ENCODE peak calls at places on chromosomes 13 and 19, in eight cellular contexts. One of them, this sample, is unnamed. For H3K4me1 and H3K36me3, the result is how much of the 10 kb centered on the place peaks cover.

GRCh38 chr13:76778906-76779305 is 107.3 kb downstream of the KCTD12 start:
- DNase-seq in tibial nerve: no peak
- DNase-seq in body of pancreas: no peak
- DNase-seq in tibial artery: no peak
- DNase-seq in NT2/D1: no peak
- DNase-seq in right atrium auricular region: no peak
- DNase-seq in CD8-positive, alpha-beta memory T cell: no peak
- DNase-seq in stomach: no peak
- DNase-seq in this sample: no peak

GRCh38 chr19:33740811-33741396 is 55.8 kb upstream of the KCTD15 start:
- DNase-seq in tibial nerve: no peak
- DNase-seq in body of pancreas: peak
- DNase-seq in tibial artery: no peak
- DNase-seq in NT2/D1: peak
- DNase-seq in right atrium auricular region: no peak
- DNase-seq in CD8-positive, alpha-beta memory T cell: no peak
- DNase-seq in stomach: no peak
- DNase-seq in this sample: peak

GRCh38 chr19:40035996-40036395 is 20.0 kb downstream of the ZNF780B start:
- DNase-seq in tibial nerve: no peak
- DNase-seq in body of pancreas: no peak
- DNase-seq in tibial artery: no peak
- DNase-seq in NT2/D1: no peak
- DNase-seq in right atrium auricular region: no peak
- DNase-seq in CD8-positive, alpha-beta memory T cell: no peak
- DNase-seq in stomach: no peak
- DNase-seq in this sample: no peak

GRCh38 chr13:46866150-46866549 is 30.7 kb downstream of the HTR2A start:
- DNase-seq in tibial nerve: no peak
- DNase-seq in body of pancreas: peak
- DNase-seq in tibial artery: peak
- DNase-seq in NT2/D1: peak
- DNase-seq in right atrium auricular region: peak
- DNase-seq in CD8-positive, alpha-beta memory T cell: no peak
- DNase-seq in stomach: no peak
- DNase-seq in this sample: no peak

GRCh38 chr13:100563779-100564178 is 24.8 kb downstream of the GGACT start:
- DNase-seq in tibial nerve: no peak
- DNase-seq in body of pancreas: no peak
- DNase-seq in tibial artery: no peak
- DNase-seq in NT2/D1: no peak
- DNase-seq in right atrium auricular region: peak
- DNase-seq in CD8-positive, alpha-beta memory T cell: no peak
- DNase-seq in stomach: no peak
- DNase-seq in this sample: no peak

GRCh38 chr13:111664696-111665095 is 344.3 kb downstream of the TEX29 start:
- DNase-seq in tibial nerve: no peak
- DNase-seq in body of pancreas: no peak
- DNase-seq in tibial artery: no peak
- DNase-seq in NT2/D1: no peak
- DNase-seq in right atrium auricular region: peak
- DNase-seq in CD8-positive, alpha-beta memory T cell: no peak
- DNase-seq in stomach: no peak
- DNase-seq in this sample: no peak

GRCh38 chr13:95341441-95341840 is 40.2 kb upstream of the ABCC4 start:
- DNase-seq in tibial nerve: no peak
- DNase-seq in body of pancreas: no peak
- DNase-seq in tibial artery: no peak
- DNase-seq in NT2/D1: no peak
- DNase-seq in right atrium auricular region: no peak
- DNase-seq in CD8-positive, alpha-beta memory T cell: no peak
- DNase-seq in stomach: no peak
- DNase-seq in this sample: no peak

GRCh38 chr19:12202250-12202649 is 39.4 kb downstream of the ZNF136 start:
- DNase-seq in tibial nerve: no peak
- DNase-seq in body of pancreas: peak
- DNase-seq in tibial artery: no peak
- DNase-seq in NT2/D1: peak
- DNase-seq in right atrium auricular region: no peak
- DNase-seq in CD8-positive, alpha-beta memory T cell: peak
- DNase-seq in stomach: peak
- DNase-seq in this sample: peak

GRCh38 chr19:58558066-58558622 is at the start of gene UBE2M:
- DNase-seq in tibial nerve: no peak
- DNase-seq in body of pancreas: peak
- DNase-seq in tibial artery: peak
- DNase-seq in NT2/D1: no peak
- DNase-seq in right atrium auricular region: peak
- DNase-seq in CD8-positive, alpha-beta memory T cell: peak
- DNase-seq in stomach: peak
- DNase-seq in this sample: peak

GRCh38 chr19:2579678-2580280 is 103.9 kb downstream of the GADD45B start:
- DNase-seq in tibial nerve: no peak
- DNase-seq in body of pancreas: no peak
- DNase-seq in tibial artery: no peak
- DNase-seq in NT2/D1: no peak
- DNase-seq in right atrium auricular region: no peak
- DNase-seq in CD8-positive, alpha-beta memory T cell: no peak
- DNase-seq in stomach: no peak
- DNase-seq in this sample: no peak

GRCh38 chr19:18053571-18054219 is 33.0 kb downstream of the IL12RB1 start:
- DNase-seq in tibial nerve: no peak
- DNase-seq in body of pancreas: no peak
- DNase-seq in tibial artery: no peak
- DNase-seq in NT2/D1: no peak
- DNase-seq in right atrium auricular region: no peak
- DNase-seq in CD8-positive, alpha-beta memory T cell: no peak
- DNase-seq in stomach: no peak
- DNase-seq in this sample: no peak

GRCh38 chr19:52786078-52786463 is 520 bp downstream of the ZNF600 start:
- DNase-seq in tibial nerve: no peak
- DNase-seq in body of pancreas: peak
- DNase-seq in tibial artery: no peak
- DNase-seq in NT2/D1: no peak
- DNase-seq in right atrium auricular region: no peak
- DNase-seq in CD8-positive, alpha-beta memory T cell: no peak
- DNase-seq in stomach: no peak
- DNase-seq in this sample: no peak

GRCh38 chr13:27194895-27195764 is 23.5 kb upstream of the USP12 start:
- DNase-seq in tibial nerve: no peak
- DNase-seq in body of pancreas: no peak
- DNase-seq in tibial artery: no peak
- DNase-seq in NT2/D1: no peak
- DNase-seq in right atrium auricular region: no peak
- DNase-seq in CD8-positive, alpha-beta memory T cell: no peak
- DNase-seq in stomach: no peak
- DNase-seq in this sample: no peak

GRCh38 chr13:19818223-19818842 is 35.6 kb upstream of the PSPC1 start:
- DNase-seq in tibial nerve: no peak
- DNase-seq in body of pancreas: peak
- DNase-seq in tibial artery: no peak
- DNase-seq in NT2/D1: peak
- DNase-seq in right atrium auricular region: no peak
- DNase-seq in CD8-positive, alpha-beta memory T cell: no peak
- DNase-seq in stomach: peak
- DNase-seq in this sample: peak

GRCh38 chr19:38691938-38692457 is 44.5 kb downstream of the ACTN4 start:
- DNase-seq in tibial nerve: no peak
- DNase-seq in body of pancreas: peak
- DNase-seq in tibial artery: peak
- DNase-seq in NT2/D1: no peak
- DNase-seq in right atrium auricular region: peak
- DNase-seq in CD8-positive, alpha-beta memory T cell: no peak
- DNase-seq in stomach: no peak
- DNase-seq in this sample: no peak

GRCh38 chr19:38692458-38693379 is 45.3 kb downstream of the ACTN4 start:
- DNase-seq in tibial nerve: no peak
- DNase-seq in body of pancreas: no peak
- DNase-seq in tibial artery: no peak
- DNase-seq in NT2/D1: peak
- DNase-seq in right atrium auricular region: no peak
- DNase-seq in CD8-positive, alpha-beta memory T cell: no peak
- DNase-seq in stomach: no peak
- DNase-seq in this sample: no peak

GRCh38 chr19:38690832-38691231 is 43.4 kb downstream of the ACTN4 start:
- DNase-seq in tibial nerve: no peak
- DNase-seq in body of pancreas: no peak
- DNase-seq in tibial artery: no peak
- DNase-seq in NT2/D1: no peak
- DNase-seq in right atrium auricular region: no peak
- DNase-seq in CD8-positive, alpha-beta memory T cell: no peak
- DNase-seq in stomach: no peak
- DNase-seq in this sample: no peak

GRCh38 chr19:38687837-38688378 is 40.5 kb downstream of the ACTN4 start:
- DNase-seq in tibial nerve: no peak
- DNase-seq in body of pancreas: no peak
- DNase-seq in tibial artery: no peak
- DNase-seq in NT2/D1: no peak
- DNase-seq in right atrium auricular region: no peak
- DNase-seq in CD8-positive, alpha-beta memory T cell: no peak
- DNase-seq in stomach: no peak
- DNase-seq in this sample: no peak

DNA sequence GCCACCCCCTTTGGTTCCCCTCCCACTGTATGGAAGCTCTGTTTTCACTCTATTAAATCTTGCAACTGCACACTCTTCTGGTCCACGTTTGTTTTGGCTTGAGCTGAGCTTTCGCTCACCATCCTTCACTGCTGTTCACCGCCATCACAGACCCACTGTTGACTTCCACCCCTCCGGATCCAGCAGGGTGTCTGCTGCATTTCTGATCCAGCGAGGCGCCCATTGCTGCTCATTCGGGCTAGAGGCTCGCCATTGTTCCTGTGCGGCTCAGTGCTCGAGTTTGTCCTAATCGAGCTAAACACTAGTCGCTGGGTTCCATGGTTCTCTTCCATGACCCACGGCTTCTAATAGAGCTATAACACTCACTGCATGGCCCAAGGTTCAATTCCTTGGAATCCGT is 42.7 kb downstream of the ACTN4 start:
- DNase-seq in tibial nerve: no peak
- DNase-seq in body of pancreas: no peak
- DNase-seq in tibial artery: no peak
- DNase-seq in NT2/D1: no peak
- DNase-seq in right atrium auricular region: no peak
- DNase-seq in CD8-positive, alpha-beta memory T cell: no peak
- DNase-seq in stomach: no peak
- DNase-seq in this sample: no peak
- H3K4me1 ChIP-seq in tibial nerve: under half
- H3K4me1 ChIP-seq in body of pancreas: half or more
- H3K4me1 ChIP-seq in tibial artery: half or more
- H3K4me1 ChIP-seq in NT2/D1: under half
- H3K4me1 ChIP-seq in right atrium auricular region: half or more
- H3K4me1 ChIP-seq in CD8-positive, alpha-beta memory T cell: half or more
- H3K4me1 ChIP-seq in stomach: half or more
- H3K4me1 ChIP-seq in this sample: half or more

DNA sequence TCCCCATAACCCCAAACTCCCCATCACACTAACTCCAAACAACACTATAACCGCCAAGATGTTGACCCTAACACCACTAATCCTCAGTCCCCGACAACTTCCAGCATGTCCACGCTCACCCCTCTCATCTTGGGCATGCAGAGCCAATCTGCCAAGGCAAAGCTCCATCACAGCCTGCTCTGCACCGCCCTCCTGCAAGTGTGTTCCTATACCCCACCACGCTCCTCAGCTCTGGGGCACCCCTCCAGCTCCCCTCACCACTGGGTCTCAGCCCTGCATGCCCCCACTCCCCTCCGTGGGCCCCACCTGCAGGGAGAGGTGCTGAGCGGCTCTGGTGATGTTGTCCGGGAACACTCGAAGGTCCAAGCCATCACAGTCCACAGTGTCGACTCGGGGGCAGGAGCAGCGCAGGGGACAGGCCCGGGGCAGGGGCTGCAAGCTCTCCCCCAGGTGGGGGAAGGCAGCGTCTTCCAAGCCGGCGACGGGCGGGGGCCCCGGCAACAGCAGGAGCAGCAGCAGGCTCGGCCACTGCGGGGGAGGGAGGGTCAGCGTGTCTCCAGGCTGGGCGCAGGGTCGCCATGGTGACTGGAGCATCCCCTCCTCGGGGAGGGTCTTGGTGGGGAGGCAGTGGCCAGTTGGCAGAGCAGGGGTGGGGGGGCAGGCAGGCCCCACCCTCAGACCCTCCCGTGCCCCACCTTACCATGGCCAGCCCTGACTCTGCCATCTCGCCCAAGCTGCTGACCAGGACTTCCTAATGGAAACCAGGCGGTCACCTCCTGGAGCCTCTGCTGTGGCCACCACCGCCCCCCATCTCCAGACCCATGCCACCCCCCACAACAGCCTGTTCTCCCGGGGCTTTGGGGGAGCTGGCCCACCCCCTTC is 497 bp downstream of the PODNL1 start:
- DNase-seq in tibial nerve: no peak
- DNase-seq in body of pancreas: no peak
- DNase-seq in tibial artery: no peak
- DNase-seq in NT2/D1: no peak
- DNase-seq in right atrium auricular region: no peak
- DNase-seq in CD8-positive, alpha-beta memory T cell: no peak
- DNase-seq in stomach: no peak
- DNase-seq in this sample: no peak
- H3K4me3 ChIP-seq in tibial nerve: peak
- H3K4me3 ChIP-seq in body of pancreas: no peak
- H3K4me3 ChIP-seq in tibial artery: peak
- H3K4me3 ChIP-seq in NT2/D1: no peak
- H3K4me3 ChIP-seq in right atrium auricular region: peak
- H3K4me3 ChIP-seq in CD8-positive, alpha-beta memory T cell: no peak
- H3K4me3 ChIP-seq in stomach: peak
- H3K4me3 ChIP-seq in this sample: no peak

DNA sequence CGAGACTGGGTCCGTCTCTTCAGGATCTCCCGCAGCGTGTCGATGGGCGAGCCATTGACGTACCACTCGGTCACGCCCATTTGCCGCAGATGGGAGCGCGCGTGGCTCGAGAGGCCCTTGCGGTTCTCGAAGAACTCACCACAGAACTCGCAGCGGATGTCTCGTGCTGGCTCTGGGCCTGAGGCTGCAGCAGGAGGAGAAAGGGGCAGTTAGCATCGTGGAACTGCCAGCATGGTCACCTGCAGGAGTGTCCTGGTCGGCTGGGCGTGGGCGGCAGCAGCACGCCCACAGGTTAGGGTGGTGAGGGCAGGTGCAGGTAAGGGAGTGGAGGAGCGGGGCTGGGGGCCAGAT is 8.5 kb upstream of the AKAP8L start:
- DNase-seq in tibial nerve: no peak
- DNase-seq in body of pancreas: no peak
- DNase-seq in tibial artery: no peak
- DNase-seq in NT2/D1: no peak
- DNase-seq in right atrium auricular region: no peak
- DNase-seq in CD8-positive, alpha-beta memory T cell: no peak
- DNase-seq in stomach: no peak
- DNase-seq in this sample: no peak
- H3K36me3 ChIP-seq in tibial nerve: under half
- H3K36me3 ChIP-seq in body of pancreas: under half
- H3K36me3 ChIP-seq in tibial artery: half or more
- H3K36me3 ChIP-seq in NT2/D1: half or more
- H3K36me3 ChIP-seq in right atrium auricular region: half or more
- H3K36me3 ChIP-seq in CD8-positive, alpha-beta memory T cell: under half
- H3K36me3 ChIP-seq in stomach: under half
- H3K36me3 ChIP-seq in this sample: under half

DNA sequence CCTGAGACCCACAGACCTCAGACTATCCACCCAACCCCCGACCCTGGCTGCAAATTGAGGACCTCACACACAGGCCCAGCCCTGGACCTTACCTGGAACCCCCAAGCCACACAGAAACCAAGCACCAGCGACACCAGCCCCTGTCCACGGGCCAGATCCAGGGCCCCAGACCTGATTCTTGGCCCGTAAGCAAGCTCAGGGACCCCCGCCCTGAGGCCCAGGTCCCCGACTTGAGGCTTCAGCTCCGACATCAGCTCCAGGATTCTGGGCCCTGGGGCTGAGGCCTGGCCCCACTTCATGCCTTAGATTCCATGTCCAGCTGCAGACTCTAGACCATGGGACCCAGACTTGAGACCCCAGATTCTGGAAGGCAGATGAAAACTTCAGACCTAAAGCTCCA is 6.3 kb downstream of the TTYH1 start:
- DNase-seq in tibial nerve: no peak
- DNase-seq in body of pancreas: no peak
- DNase-seq in tibial artery: no peak
- DNase-seq in NT2/D1: no peak
- DNase-seq in right atrium auricular region: no peak
- DNase-seq in CD8-positive, alpha-beta memory T cell: no peak
- DNase-seq in stomach: no peak
- DNase-seq in this sample: no peak
- H3K4me1 ChIP-seq in tibial nerve: under half
- H3K4me1 ChIP-seq in body of pancreas: under half
- H3K4me1 ChIP-seq in tibial artery: under half
- H3K4me1 ChIP-seq in NT2/D1: under half
- H3K4me1 ChIP-seq in right atrium auricular region: under half
- H3K4me1 ChIP-seq in CD8-positive, alpha-beta memory T cell: under half
- H3K4me1 ChIP-seq in stomach: under half
- H3K4me1 ChIP-seq in this sample: under half